ENCODE peak calls at places on chromosomes 3 and 15, in eight cellular contexts. P is GM03348, D is AML-193, X is GM13977, J is mesothelial cell of epicardium, Z is Calu3, W is nucleus accumbens, C is activated gamma-delta T cell treated with Interleukin-2 at 50 U/mL for 16 hours. V is an unnamed sample.

GRCh38 chr15:48541659-48542334 is 103.7 kb downstream of the FBN1 start:
- DNase-seq in P (peak), D (no peak), X (peak), J (no peak), Z (no peak), W (no peak), C (no peak), V (peak)

GRCh38 chr3:115246621-115247020 is 99.5 kb upstream of the ZBTB20 start:
- DNase-seq in P (no peak), D (no peak), X (no peak), J (no peak), Z (no peak), W (no peak), C (no peak), V (no peak)

GRCh38 chr15:62560943-62561571 is 396.0 kb upstream of the C2CD4B start:
- DNase-seq in P (no peak), D (no peak), X (no peak), J (no peak), Z (peak), W (no peak), C (no peak), V (no peak)

GRCh38 chr15:53034767-53035245 is 244.7 kb upstream of the ONECUT1 start:
- DNase-seq in P (no peak), D (no peak), X (no peak), J (no peak), Z (no peak), W (no peak), C (no peak), V (no peak)

GRCh38 chr3:15279671-15280402 is 52.5 kb downstream of the SH3BP5 start:
- DNase-seq in P (no peak), D (no peak), X (no peak), J (no peak), Z (no peak), W (no peak), C (no peak), V (no peak)

GRCh38 chr15:69591905-69592508 is 139.4 kb downstream of the RPLP1 start:
- DNase-seq in P (no peak), D (no peak), X (no peak), J (no peak), Z (peak), W (no peak), C (no peak), V (no peak)

GRCh38 chr15:22979699-22980188 is 424 bp downstream of the CYFIP1 start:
- DNase-seq in P (peak), D (no peak), X (peak), J (peak), Z (peak), W (no peak), C (no peak), V (peak)

GRCh38 chr15:100910556-100910955 is 8.6 kb upstream of the LRRK1 start:
- DNase-seq in P (no peak), D (no peak), X (no peak), J (no peak), Z (no peak), W (no peak), C (no peak), V (no peak)

GRCh38 chr3:24521306-24522154 is 26.9 kb upstream of the THRB start:
- DNase-seq in P (peak), D (no peak), X (no peak), J (peak), Z (peak), W (no peak), C (peak), V (peak)

GRCh38 chr3:97914390-97914789 is 57.8 kb downstream of the RIOX2 start:
- DNase-seq in P (no peak), D (no peak), X (no peak), J (no peak), Z (no peak), W (no peak), C (no peak), V (no peak)

GRCh38 chr3:125045965-125046364 is 9.8 kb downstream of the HEG1 start:
- DNase-seq in P (peak), D (no peak), X (no peak), J (no peak), Z (no peak), W (no peak), C (no peak), V (peak)

V was measured in myocyte.